ENCODE peak calls at places on chromosome 14, in ten cellular contexts. S, Z, M, L, P, W, C, J, U and G are unnamed samples.

GRCh38 chr14:36975834-36976233 is 196.6 kb downstream of the SLC25A21 start:
- DNase-seq in U (no peak), M (no peak), C (no peak), L (peak), W (no peak), S (no peak), J (peak), Z (no peak), P (no peak), G (no peak)

GRCh38 chr14:81594012-81594411 is 60.4 kb upstream of the SEL1L start:
- DNase-seq in Z (no peak), M (no peak), S (no peak), J (no peak), C (no peak), L (no peak), W (peak), P (peak), U (no peak), G (no peak)

GRCh38 chr14:32507029-32507984 is 178.2 kb downstream of the AKAP6 start:
- DNase-seq in S (no peak), W (no peak), C (no peak), L (no peak), M (peak), J (peak), U (no peak), P (no peak), Z (no peak), G (no peak)

GRCh38 chr14:98871796-98872195 is 400.2 kb downstream of the BCL11B start:
- DNase-seq in Z (no peak), U (no peak), J (no peak), M (no peak), C (no peak), W (no peak), L (no peak), S (no peak), P (peak), G (peak)

GRCh38 chr14:64572721-64573508 is 23.2 kb downstream of the PPP1R36 start:
- DNase-seq in C (no peak), M (peak), P (no peak), W (no peak), U (no peak), L (no peak), S (no peak), Z (no peak), J (no peak), G (no peak)

GRCh38 chr14:52153939-52154338 is 85.1 kb upstream of the NID2 start:
- DNase-seq in C (no peak), W (no peak), S (no peak), M (no peak), P (no peak), U (no peak), Z (no peak), L (no peak), J (no peak), G (no peak)

GRCh38 chr14:55438066-55438683 is 2.2 kb downstream of the TBPL2 start:
- DNase-seq in J (peak), C (peak), S (no peak), Z (peak), M (peak), L (peak), U (peak), W (no peak), P (no peak), G (no peak)

GRCh38 chr14:51304956-51305355 is 64.9 kb downstream of the TMX1 start:
- DNase-seq in M (peak), J (peak), U (no peak), P (no peak), L (no peak), C (no peak), S (no peak), W (no peak), Z (peak), G (no peak)

GRCh38 chr14:68672609-68673285 is 120.1 kb downstream of the ZFP36L1 start:
- DNase-seq in L (no peak), C (peak), J (no peak), Z (no peak), W (no peak), M (no peak), P (no peak), S (no peak), U (peak), G (no peak)

GRCh38 chr14:77980475-77981321 is 180.8 kb downstream of the ADCK1 start:
- DNase-seq in P (peak), U (no peak), J (no peak), S (no peak), Z (peak), W (no peak), M (no peak), C (no peak), L (no peak), G (no peak)

GRCh38 chr14:77730976-77731497 is 23.1 kb downstream of the SLIRP start:
- DNase-seq in W (no peak), C (no peak), P (no peak), U (no peak), M (no peak), Z (no peak), J (no peak), S (no peak), L (no peak), G (no peak)

GRCh38 chr14:92456215-92457017 is 57.2 kb upstream of the RIN3 start:
- DNase-seq in W (peak), P (no peak), S (no peak), L (peak), U (peak), M (peak), Z (no peak), C (peak), J (peak), G (peak)

GRCh38 chr14:49552630-49553029 is 33.5 kb downstream of the RPS29 start:
- DNase-seq in S (no peak), W (no peak), C (no peak), Z (no peak), P (no peak), U (no peak), M (no peak), L (no peak), J (no peak), G (no peak)

GRCh38 chr14:105844810-105845724 is 318.7 kb downstream of the TMEM121 start:
- DNase-seq in J (no peak), L (no peak), W (no peak), S (no peak), C (no peak), Z (no peak), P (no peak), U (peak), M (no peak), G (peak)

GRCh38 chr14:74866708-74867389 is 9.1 kb downstream of the PROX2 start:
- DNase-seq in W (no peak), M (no peak), U (no peak), J (no peak), S (no peak), C (no peak), Z (no peak), P (no peak), L (no peak), G (no peak)

GRCh38 chr14:54309615-54310014 is 87.2 kb upstream of the CDKN3 start:
- DNase-seq in P (no peak), M (no peak), Z (no peak), W (no peak), L (no peak), J (no peak), C (no peak), S (no peak), U (no peak), G (no peak)

GRCh38 chr14:92651793-92652382 is 96.5 kb downstream of the LGMN start:
- DNase-seq in U (no peak), C (no peak), W (peak), S (no peak), M (no peak), J (no peak), L (no peak), Z (no peak), P (no peak), G (no peak)

GRCh38 chr14:104112609-104113571 is 25.5 kb upstream of the KIF26A start:
- DNase-seq in W (peak), C (no peak), J (no peak), M (no peak), U (no peak), L (no peak), Z (no peak), S (no peak), P (no peak), G (no peak)

GRCh38 chr14:32049361-32050103 is 27.6 kb upstream of the ARHGAP5 start:
- DNase-seq in W (no peak), J (no peak), S (no peak), P (no peak), L (no peak), Z (no peak), C (no peak), U (no peak), M (no peak), G (no peak)

GRCh38 chr14:93789366-93790130 is 1.3 kb upstream of the PRIMA1 start:
- DNase-seq in U (no peak), C (no peak), M (no peak), J (no peak), Z (no peak), P (no peak), L (peak), W (no peak), S (no peak), G (no peak)
- H3K27ac ChIP-seq in U (no peak), C (no peak), M (no peak), J (peak), Z (peak), P (no peak), L (no peak), W (peak), S (no peak), G (peak)

GRCh38 chr14:102088012-102088792 is 1.4 kb upstream of the HSP90AA1 start:
- DNase-seq in J (no peak), L (peak), C (peak), Z (no peak), S (peak), U (peak), M (no peak), W (peak), P (peak), G (no peak)
- H3K4me3 ChIP-seq in J (peak), L (peak), C (peak), Z (peak), S (peak), U (peak), M (peak), W (peak), P (peak), G (peak)

GRCh38 chr14:93964820-93965286 is 11.5 kb downstream of the ASB2 start:
- DNase-seq in M (no peak), Z (no peak), P (no peak), J (no peak), S (no peak), L (no peak), W (no peak), C (no peak), U (no peak), G (no peak)

GRCh38 chr14:93965287-93965821 is 11.0 kb downstream of the ASB2 start:
- DNase-seq in W (no peak), Z (no peak), P (no peak), S (no peak), L (no peak), J (peak), C (no peak), M (peak), U (no peak), G (no peak)

GRCh38 chr14:93967637-93968250 is 8.6 kb downstream of the ASB2 start:
- DNase-seq in U (peak), P (no peak), S (no peak), L (peak), J (no peak), W (no peak), Z (no peak), C (no peak), M (no peak), G (no peak)

GRCh38 chr14:93964281-93964680 is 12.1 kb downstream of the ASB2 start:
- DNase-seq in P (no peak), M (no peak), W (no peak), L (no peak), C (no peak), Z (no peak), U (no peak), J (no peak), S (no peak), G (no peak)

GRCh38 chr14:93965968-93966474 is 10.3 kb downstream of the ASB2 start:
- DNase-seq in P (no peak), Z (no peak), M (no peak), W (no peak), S (no peak), C (no peak), L (no peak), U (no peak), J (no peak), G (no peak)
- H3K27ac ChIP-seq in P (no peak), Z (peak), M (peak), W (peak), S (no peak), C (no peak), L (no peak), U (no peak), J (peak), G (peak)

DNA sequence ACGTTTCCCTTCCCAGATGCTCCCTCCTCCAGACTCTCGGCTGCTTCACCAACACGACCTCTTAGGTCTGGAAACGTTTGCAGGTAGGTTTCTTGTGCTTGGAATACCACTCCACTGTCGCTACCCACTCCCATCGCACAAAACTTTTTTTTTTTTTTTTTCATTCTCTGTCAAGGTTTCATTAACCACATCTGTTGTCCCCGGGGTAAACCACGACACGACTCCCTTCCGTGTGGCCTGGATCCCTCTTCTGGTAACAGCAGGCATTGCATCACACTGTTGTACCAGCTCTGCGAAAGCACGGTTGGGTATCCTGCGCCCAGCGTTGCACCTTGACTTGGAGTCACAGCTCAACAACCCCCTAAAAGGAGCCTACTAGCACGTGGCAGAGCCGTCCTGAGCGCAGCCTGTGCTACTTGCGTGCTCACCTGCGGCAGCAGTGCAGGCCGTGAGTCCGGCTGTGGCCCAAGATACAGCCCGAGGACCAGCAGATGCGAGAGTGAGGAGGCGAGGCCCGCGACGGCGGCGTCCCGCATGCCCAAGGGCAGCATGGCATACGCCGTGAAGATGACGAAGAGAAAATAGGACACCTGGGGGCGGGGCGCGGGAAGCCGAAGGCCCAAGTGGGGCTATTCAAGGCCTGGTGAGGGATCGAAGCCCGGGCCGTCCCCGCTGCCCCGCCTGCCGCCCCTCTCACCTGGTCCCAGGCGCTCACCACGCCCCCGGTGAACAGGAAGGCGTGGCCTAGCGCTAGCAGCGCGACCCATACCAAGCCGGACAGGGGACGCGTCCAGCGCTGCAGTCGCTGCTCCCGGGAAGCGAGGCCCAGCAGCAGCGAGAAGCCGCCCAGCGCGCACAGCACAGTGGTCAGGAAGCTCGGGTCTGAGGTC is 2.5 kb downstream of the ADCY4 start:
- DNase-seq in W (peak), M (no peak), S (peak), J (peak), C (peak), L (peak), U (peak), P (peak), Z (no peak), G (no peak)
- H3K4me3 ChIP-seq in W (peak), M (peak), S (peak), J (no peak), C (no peak), L (peak), U (peak), P (peak), Z (peak), G (peak)

DNA sequence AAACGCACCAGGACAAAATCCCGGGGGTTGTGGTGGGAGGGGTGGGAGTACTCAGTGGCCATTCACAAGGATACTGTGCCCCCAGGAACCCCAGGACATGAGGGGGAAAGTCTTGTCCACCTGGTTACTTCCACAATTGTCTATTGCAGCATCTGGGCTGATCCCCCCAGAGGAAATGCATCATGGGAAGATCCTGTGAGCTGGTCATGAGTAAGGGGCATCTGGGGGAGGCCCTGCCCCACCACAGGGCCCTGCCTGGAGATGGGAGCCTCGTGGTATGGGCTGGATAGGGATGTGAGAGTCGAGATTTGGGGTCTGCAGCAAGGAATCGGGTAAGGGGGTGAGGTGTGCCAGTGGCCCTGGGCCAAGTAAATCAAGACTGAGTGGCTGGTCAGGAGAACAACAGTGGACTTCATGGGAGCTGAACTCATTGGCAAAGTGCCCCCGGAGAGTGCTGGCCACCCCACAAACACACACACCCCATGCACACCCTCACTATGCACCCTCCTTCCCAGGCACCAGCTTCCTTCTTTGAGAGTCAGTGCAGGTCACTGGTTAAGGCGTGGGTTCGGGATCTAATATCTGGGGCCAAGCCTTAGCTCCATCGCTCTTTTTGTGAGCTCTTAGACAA is 3.0 kb upstream of the SERPINA1 start:
- DNase-seq in M (no peak), P (no peak), S (no peak), L (no peak), C (no peak), Z (no peak), W (no peak), J (no peak), U (no peak), G (peak)
- H3K27ac ChIP-seq in M (no peak), P (peak), S (no peak), L (no peak), C (no peak), Z (no peak), W (no peak), J (no peak), U (no peak), G (no peak)